ENCODE peak calls at places on chromosomes 13 and 19, in six cellular contexts. P is HAP-1, L is AG08395, N is SW 1271, V is heart left ventricle, Q is fibroblast of villous mesenchyme. O is an unnamed sample.
A peak's percentile ranks its signal among the peaks of the same experiment; 100 is the strongest.

GRCh38 chr13:21338156-21338555 is 120.9 kb downstream of the ZDHHC20 start:
- DNase-seq in P (no peak), L (no peak), N (no peak), V (no peak), Q (no peak), O (no peak)

GRCh38 chr13:63840551-63841421 is 2425.1 kb upstream of the PCDH20 start:
- DNase-seq in P (no peak), L (no peak), N (no peak), V (no peak), Q (no peak), O (no peak)

GRCh38 chr19:15280915-15281683 is 48.9 kb upstream of the EPHX3 start:
- DNase-seq in P (peak; percentile 86), L (peak; percentile 80), N (no peak), V (peak; percentile 81), Q (peak; percentile 98), O (peak; percentile 89)

GRCh38 chr19:10961073-10961762 is 388 bp downstream of the SMARCA4 start:
- DNase-seq in P (peak; percentile 55), L (peak; percentile 21), N (no peak), V (no peak), Q (peak; percentile 36), O (peak; percentile 77)

GRCh38 chr19:47161876-47162489 is 31.3 kb downstream of the SAE1 start:
- DNase-seq in P (no peak), L (peak; percentile 71), N (no peak), V (no peak), Q (peak; percentile 43), O (no peak)

GRCh38 chr13:113726961-113727411 is 32.0 kb upstream of the TMEM255B start:
- DNase-seq in P (no peak), L (no peak), N (no peak), V (no peak), Q (no peak), O (no peak)

GRCh38 chr19:45172173-45172572 is 5.9 kb downstream of the TRAPPC6A start:
- DNase-seq in P (no peak), L (no peak), N (no peak), V (no peak), Q (no peak), O (no peak)

GRCh38 chr13:76887070-76887563 is 912 bp upstream of the KCTD12 start:
- DNase-seq in P (no peak), L (no peak), N (no peak), V (peak; percentile 18), Q (no peak), O (peak; percentile 31)

GRCh38 chr19:47623151-47623920 is 14.4 kb downstream of the BICRA start:
- DNase-seq in P (no peak), L (no peak), N (no peak), V (no peak), Q (no peak), O (peak; percentile 60)

GRCh38 chr13:83312194-83312593 is 570.1 kb downstream of the SLITRK1 start:
- DNase-seq in P (no peak), L (no peak), N (no peak), V (no peak), Q (no peak), O (no peak)

GRCh38 chr19:35349614-35350521 is 2.2 kb downstream of the FFAR1 start:
- DNase-seq in P (no peak), L (no peak), N (no peak), V (no peak), Q (no peak), O (no peak)

GRCh38 chr19:14545716-14546082 is 16.3 kb downstream of the TECR start:
- DNase-seq in P (no peak), L (no peak), N (no peak), V (no peak), Q (no peak), O (no peak)

GRCh38 chr13:90197722-90198121 is 1149.8 kb upstream of the MIR17HG start:
- DNase-seq in P (no peak), L (peak; percentile 6), N (no peak), V (no peak), Q (no peak), O (no peak)

GRCh38 chr19:15234525-15235130 is 2.4 kb upstream of the EPHX3 start:
- DNase-seq in P (no peak), L (no peak), N (peak; percentile 9), V (no peak), Q (no peak), O (no peak)

GRCh38 chr19:409515-410242 is 732 bp upstream of the C2CD4C start:
- DNase-seq in P (no peak), L (no peak), N (no peak), V (no peak), Q (no peak), O (no peak)

GRCh38 chr13:60584976-60585375 is 188.0 kb downstream of the TDRD3 start:
- DNase-seq in P (no peak), L (no peak), N (no peak), V (no peak), Q (no peak), O (no peak)

GRCh38 chr19:9309974-9310446 is 372 bp upstream of the ZNF699 start:
- DNase-seq in P (peak; percentile 97), L (peak; percentile 86), N (peak; percentile 98), V (peak; percentile 93), Q (no peak), O (peak; percentile 94)

GRCh38 chr19:28523619-28524018 is 689.3 kb downstream of the UQCRFS1 start:
- DNase-seq in P (no peak), L (no peak), N (no peak), V (no peak), Q (no peak), O (no peak)

GRCh38 chr19:6091771-6092291 is 18.5 kb downstream of the RFX2 start:
- DNase-seq in P (no peak), L (no peak), N (no peak), V (no peak), Q (peak; percentile 22), O (no peak)

GRCh38 chr19:48636859-48637448 is at the start of gene DBP:
- DNase-seq in P (no peak), L (no peak), N (no peak), V (no peak), Q (no peak), O (peak; percentile 53)

GRCh38 chr13:24692541-24692940 is 12.3 kb downstream of the ATP12A start:
- DNase-seq in P (no peak), L (peak; percentile 89), N (no peak), V (no peak), Q (peak; percentile 38), O (peak; percentile 47)

GRCh38 chr13:38348890-38349289 is 761 bp upstream of the UFM1 start:
- DNase-seq in P (peak; percentile 9), L (peak; percentile 30), N (no peak), V (no peak), Q (peak; percentile 27), O (no peak)

GRCh38 chr19:29260477-29261317 is 47.7 kb upstream of the UQCRFS1 start:
- DNase-seq in P (peak; percentile 74), L (peak; percentile 17), N (peak; percentile 44), V (no peak), Q (no peak), O (no peak)

GRCh38 chr19:15441317-15441716 is 8.4 kb downstream of the WIZ start:
- DNase-seq in P (no peak), L (no peak), N (no peak), V (no peak), Q (no peak), O (no peak)

GRCh38 chr13:38308736-38309135 is 40.9 kb upstream of the UFM1 start:
- DNase-seq in P (no peak), L (peak; percentile 5), N (no peak), V (no peak), Q (peak; percentile 71), O (no peak)

GRCh38 chr19:54462072-54462712 is 1.4 kb downstream of the LENG9 start:
- DNase-seq in P (no peak), L (no peak), N (no peak), V (no peak), Q (no peak), O (peak; percentile 41)

GRCh38 chr13:35979378-35979911 is 151.7 kb downstream of the DCLK1 start:
- DNase-seq in P (no peak), L (peak; percentile 89), N (no peak), V (peak; percentile 60), Q (peak; percentile 71), O (peak; percentile 74)

GRCh38 chr19:917323-918151 is at the start of gene KISS1R:
- DNase-seq in P (peak; percentile 85), L (no peak), N (peak; percentile 27), V (no peak), Q (no peak), O (no peak)

GRCh38 chr13:30097089-30097488 is 210.3 kb downstream of the KATNAL1 start:
- DNase-seq in P (no peak), L (no peak), N (no peak), V (no peak), Q (no peak), O (no peak)

GRCh38 chr13:108483981-108484380 is 145.4 kb upstream of the MYO16 start:
- DNase-seq in P (no peak), L (no peak), N (no peak), V (no peak), Q (no peak), O (no peak)

GRCh38 chr19:30226464-30227070 is 145.6 kb upstream of the ZNF536 start:
- DNase-seq in P (peak; percentile 77), L (peak; percentile 55), N (no peak), V (no peak), Q (no peak), O (no peak)

GRCh38 chr13:84399320-84400085 is 517.2 kb upstream of the SLITRK1 start:
- DNase-seq in P (no peak), L (no peak), N (no peak), V (no peak), Q (no peak), O (no peak)

GRCh38 chr19:45938733-45939319 is 24.2 kb upstream of the NANOS2 start:
- DNase-seq in P (no peak), L (no peak), N (no peak), V (no peak), Q (no peak), O (no peak)

GRCh38 chr19:12996542-12997094 is 1.3 kb downstream of the NFIX start:
- DNase-seq in P (peak; percentile 55), L (peak; percentile 31), N (no peak), V (peak; percentile 55), Q (no peak), O (peak; percentile 59)

GRCh38 chr13:32455594-32455903 is 27.6 kb upstream of the N4BP2L1 start:
- DNase-seq in P (no peak), L (no peak), N (no peak), V (no peak), Q (no peak), O (no peak)

GRCh38 chr19:50266896-50267295 is 62.3 kb downstream of the KCNC3 start:
- DNase-seq in P (peak; percentile 50), L (no peak), N (no peak), V (no peak), Q (no peak), O (no peak)

GRCh38 chr19:50859849-50860248 is 5.1 kb downstream of the KLK3 start:
- DNase-seq in P (no peak), L (no peak), N (no peak), V (no peak), Q (no peak), O (no peak)

GRCh38 chr19:32717496-32717895 is 2.1 kb upstream of the TDRD12 start:
- DNase-seq in P (no peak), L (no peak), N (no peak), V (no peak), Q (no peak), O (no peak)

GRCh38 chr13:88745013-88745412 is 1073.8 kb downstream of the SLITRK5 start:
- DNase-seq in P (no peak), L (no peak), N (no peak), V (no peak), Q (no peak), O (no peak)